ENCODE peak calls at places on chromosome 17, in four cellular contexts. D, G, M and V are unnamed samples.

GRCh38 chr17:58330544-58330996 is 2.0 kb upstream of the TSPOAP1 start:
- DNase-seq in D (no peak), M (no peak), G (peak; percentile 67), V (no peak)

GRCh38 chr17:8333281-8333680 is 6.4 kb upstream of the ODF4 start:
- DNase-seq in M (no peak), G (no peak), D (no peak), V (no peak)

GRCh38 chr17:12622726-12623125 is 43.0 kb upstream of the MYOCD start:
- DNase-seq in M (no peak), D (no peak), G (no peak), V (no peak)

GRCh38 chr17:64357191-64357981 is 33.3 kb downstream of the PECAM1 start:
- DNase-seq in M (no peak), D (no peak), G (peak; percentile 19), V (no peak)

GRCh38 chr17:3944485-3945388 is 19.5 kb downstream of the ATP2A3 start:
- DNase-seq in M (peak; percentile 50), G (peak; percentile 74), D (no peak), V (peak; percentile 29)

GRCh38 chr17:31388770-31389672 is 2.5 kb upstream of the RAB11FIP4 start:
- DNase-seq in D (no peak), G (peak; percentile 45), M (no peak), V (no peak)

GRCh38 chr17:19016297-19016696 is 11.7 kb upstream of the FAM83G start:
- DNase-seq in M (no peak), G (no peak), D (no peak), V (no peak)

GRCh38 chr17:43006639-43007551 is at the start of gene IFI35:
- DNase-seq in G (peak; percentile 92), M (no peak), D (peak; percentile 69), V (peak; percentile 42)

GRCh38 chr17:41648411-41649195 is 24.2 kb upstream of the KRT17 start:
- DNase-seq in G (peak; percentile 86), D (no peak), M (peak; percentile 74), V (peak; percentile 77)
- TF ChIP-seq POLR2AphosphoS5 in G (no peak), D (no peak), M (no peak), V (no peak)

GRCh38 chr17:49969134-49969759 is at the start of gene DLX4:
- DNase-seq in D (no peak), G (no peak), M (no peak), V (no peak)
- TF ChIP-seq EZH2 in D (no peak), G (no peak), M (no peak), V (no peak)

DNA sequence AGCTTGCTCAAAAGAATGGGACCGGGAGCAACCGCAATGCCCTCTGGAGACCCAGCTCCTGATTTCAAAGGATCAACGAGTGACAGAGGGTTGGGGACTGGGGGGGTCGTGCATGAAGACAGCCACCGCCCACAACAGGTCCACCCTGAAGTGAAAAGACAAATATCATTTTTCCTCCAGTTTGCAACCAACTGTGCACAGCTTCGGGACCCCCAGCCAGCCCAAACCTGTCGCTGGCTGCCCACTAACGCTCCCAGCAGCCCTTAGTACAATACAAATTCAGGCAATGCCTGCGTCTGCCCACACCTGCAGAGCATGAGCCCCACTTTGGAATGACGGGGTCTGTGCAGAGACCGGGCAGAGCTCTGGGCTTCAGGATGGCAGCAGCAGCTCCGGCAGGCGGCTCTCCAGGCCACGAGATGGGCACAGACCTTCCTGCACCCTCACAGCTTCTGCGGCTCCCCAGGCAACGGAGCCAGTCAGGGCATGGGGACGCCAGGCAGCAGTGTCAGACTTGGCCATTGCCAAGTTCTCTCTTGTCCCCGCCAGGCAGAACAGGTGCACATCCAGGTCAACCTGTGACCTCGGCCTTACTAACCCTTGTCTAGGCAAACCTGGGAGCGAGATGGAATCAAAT is 60.1 kb downstream of the TBC1D16 start:
- DNase-seq in D (no peak), G (no peak), M (no peak), V (no peak)
- TF ChIP-seq JUND in D (no peak), G (no peak), M (no peak), V (no peak)

DNA sequence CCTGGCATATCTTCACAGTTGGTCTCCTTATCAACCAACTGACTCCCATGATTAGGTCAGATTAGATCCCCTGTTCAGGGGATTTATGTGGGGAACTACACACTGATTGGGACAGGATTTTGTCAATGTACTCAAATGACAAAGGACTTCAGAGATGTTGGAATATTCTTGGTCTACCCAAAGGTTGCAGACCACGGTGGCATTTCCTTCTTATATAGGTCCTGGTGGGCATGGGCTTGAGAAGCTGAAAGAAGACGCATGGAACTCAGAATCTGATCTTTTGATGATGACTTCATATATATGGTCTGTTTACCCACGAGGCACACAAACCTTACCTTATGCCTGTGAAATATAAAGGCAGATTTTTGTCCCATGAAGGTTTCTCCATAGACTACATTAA is 33.4 kb downstream of the HLF start:
- DNase-seq in G (no peak), M (no peak), D (no peak), V (no peak)
- TF ChIP-seq POLR2AphosphoS5 in G (no peak), M (no peak), D (no peak), V (no peak)

GRCh38 chr17:2025622-2026309 is 632 bp upstream of the RTN4RL1 start:
- DNase-seq in G (peak; percentile 48), D (no peak), M (no peak), V (no peak)
- TF ChIP-seq EZH2 in G (no peak), D (no peak), M (no peak), V (no peak)

GRCh38 chr17:77096570-77097214 is 44.1 kb upstream of the SEC14L1 start:
- DNase-seq in D (no peak), M (no peak), G (no peak), V (peak; percentile 28)
- TF ChIP-seq JUND in D (no peak), M (no peak), G (no peak), V (no peak)

DNA sequence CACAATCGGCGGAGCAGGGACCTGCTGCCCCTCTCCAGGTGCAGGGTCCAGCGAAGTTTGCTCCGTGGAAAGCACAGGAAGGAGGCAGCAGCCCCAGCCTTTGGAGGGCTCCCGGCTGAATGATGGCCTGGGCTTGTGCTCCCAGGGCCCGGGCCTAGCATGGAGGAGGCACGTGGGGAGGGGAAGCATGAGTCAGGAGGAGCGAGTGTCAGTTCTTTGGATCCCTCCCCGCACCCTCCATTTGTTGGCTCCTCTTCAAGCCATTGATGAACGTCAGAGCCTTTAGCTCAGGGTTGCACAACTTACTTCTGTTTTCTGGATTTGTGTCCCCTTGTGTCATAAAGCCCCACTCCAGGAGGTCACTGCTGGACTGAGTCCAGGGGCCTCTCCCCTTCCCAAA is 25.8 kb downstream of the TTYH2 start:
- DNase-seq in D (no peak), M (no peak), G (no peak), V (no peak)
- TF ChIP-seq POLR2AphosphoS5 in D (no peak), M (no peak), G (no peak), V (no peak)